ENCODE peak calls at places on chromosomes 3 and 15, in five cellular contexts. Y is esophagus squamous epithelium, E is HL-60, P is breast epithelium, T is ovary. H is an unnamed sample.

GRCh38 chr3:126621171-126621570 is 33.8 kb downstream of the TXNRD3 start:
- DNase-seq in Y (no peak), E (no peak), P (no peak), T (no peak), H (no peak)

GRCh38 chr3:181757694-181758306 is 46.1 kb downstream of the SOX2 start:
- DNase-seq in Y (no peak), E (no peak), P (no peak), T (no peak), H (no peak)

GRCh38 chr3:61805510-61806080 is 244.2 kb downstream of the PTPRG start:
- DNase-seq in Y (no peak), E (no peak), P (no peak), T (no peak), H (no peak)

GRCh38 chr15:98131924-98132323 is 171.4 kb downstream of the ARRDC4 start:
- DNase-seq in Y (no peak), E (no peak), P (no peak), T (no peak), H (no peak)

GRCh38 chr3:170049146-170050000 is 11.6 kb downstream of the GPR160 start:
- DNase-seq in Y (no peak), E (no peak), P (peak; percentile 64), T (no peak), H (no peak)

GRCh38 chr3:123143669-123144411 is 57.9 kb upstream of the SEC22A start:
- DNase-seq in Y (no peak), E (no peak), P (no peak), T (no peak), H (no peak)

GRCh38 chr3:69948246-69948862 is 51.2 kb upstream of the SAMMSON start:
- DNase-seq in Y (no peak), E (no peak), P (no peak), T (no peak), H (no peak)

GRCh38 chr15:99668533-99669182 is 64.6 kb downstream of the LYSMD4 start:
- DNase-seq in Y (no peak), E (no peak), P (no peak), T (no peak), H (no peak)

GRCh38 chr3:152149832-152150231 is 118.9 kb upstream of the MBNL1 start:
- DNase-seq in Y (no peak), E (no peak), P (no peak), T (no peak), H (no peak)

GRCh38 chr3:31305324-31305723 is 227.4 kb upstream of the STT3B start:
- DNase-seq in Y (no peak), E (no peak), P (no peak), T (no peak), H (no peak)

GRCh38 chr3:146334151-146334550 is 83.2 kb upstream of the PLSCR4 start:
- DNase-seq in Y (no peak), E (no peak), P (no peak), T (peak; percentile 55), H (no peak)

GRCh38 chr3:176739169-176739568 is 458.1 kb downstream of the TBL1XR1 start:
- DNase-seq in Y (no peak), E (no peak), P (no peak), T (no peak), H (no peak)

GRCh38 chr3:133644768-133645167 is 17.0 kb downstream of the TOPBP1 start:
- DNase-seq in Y (no peak), E (no peak), P (no peak), T (no peak), H (no peak)

GRCh38 chr15:45401665-45402161 is 23.4 kb upstream of the GATM start:
- DNase-seq in Y (no peak), E (no peak), P (no peak), T (no peak), H (no peak)

GRCh38 chr15:91894606-91895005 is 41.1 kb downstream of the SLCO3A1 start:
- DNase-seq in Y (no peak), E (no peak), P (no peak), T (no peak), H (no peak)

GRCh38 chr15:42137461-42138261 is 18.8 kb downstream of the PLA2G4F start:
- DNase-seq in Y (no peak), E (peak; percentile 51), P (no peak), T (no peak), H (no peak)

GRCh38 chr3:191239439-191240035 is 40.5 kb downstream of the OSTN start:
- DNase-seq in Y (no peak), E (no peak), P (no peak), T (no peak), H (no peak)

GRCh38 chr15:63048986-63049665 is 6.6 kb downstream of the TPM1 start:
- DNase-seq in Y (no peak), E (peak; percentile 27), P (no peak), T (no peak), H (peak; percentile 66)

GRCh38 chr3:134799393-134799792 is 4.3 kb downstream of the EPHB1 start:
- DNase-seq in Y (no peak), E (no peak), P (no peak), T (no peak), H (no peak)

GRCh38 chr3:179375091-179375999 is 27.8 kb downstream of the MFN1 start:
- DNase-seq in Y (no peak), E (no peak), P (no peak), T (no peak), H (no peak)

GRCh38 chr3:33388374-33389100 is 51.7 kb downstream of the UBP1 start:
- DNase-seq in Y (no peak), E (no peak), P (no peak), T (no peak), H (no peak)

GRCh38 chr3:194956697-194957396 is 271.2 kb downstream of the FAM43A start:
- DNase-seq in Y (no peak), E (no peak), P (no peak), T (no peak), H (no peak)

GRCh38 chr3:10911350-10912002 is 81.1 kb upstream of the SLC6A1 start:
- DNase-seq in Y (no peak), E (no peak), P (no peak), T (no peak), H (no peak)

GRCh38 chr3:170228093-170228766 is 6.0 kb downstream of the PRKCI start:
- DNase-seq in Y (no peak), E (no peak), P (no peak), T (no peak), H (no peak)

GRCh38 chr3:140898340-140899180 is 43.1 kb upstream of the SLC25A36 start:
- DNase-seq in Y (no peak), E (peak; percentile 52), P (no peak), T (no peak), H (no peak)

GRCh38 chr3:133824961-133825485 is 19.4 kb downstream of the SRPRB start:
- DNase-seq in Y (no peak), E (no peak), P (no peak), T (no peak), H (no peak)

GRCh38 chr3:185688808-185689207 is 102.7 kb downstream of the SENP2 start:
- DNase-seq in Y (no peak), E (no peak), P (no peak), T (no peak), H (no peak)

GRCh38 chr15:68561146-68561545 is 17.6 kb upstream of the CORO2B start:
- DNase-seq in Y (no peak), E (no peak), P (peak; percentile 24), T (no peak), H (no peak)

GRCh38 chr15:97115764-97116075 is 785.2 kb downstream of the NR2F2 start:
- DNase-seq in Y (no peak), E (no peak), P (no peak), T (no peak), H (no peak)

GRCh38 chr15:31347067-31347975 is 20.7 kb downstream of the KLF13 start:
- DNase-seq in Y (no peak), E (no peak), P (no peak), T (no peak), H (no peak)
- H3K4me3 ChIP-seq in Y (no peak overlapping the region), E (no peak overlapping the region), P (no peak overlapping the region), T (no peak overlapping the region), H (no peak overlapping the region)

GRCh38 chr3:12809001-12809400 is 12.5 kb downstream of the CAND2 start:
- DNase-seq in Y (no peak), E (no peak), P (no peak), T (no peak), H (no peak)

GRCh38 chr3:12809435-12809834 is 13.0 kb downstream of the CAND2 start:
- DNase-seq in Y (no peak), E (no peak), P (no peak), T (no peak), H (no peak)

GRCh38 chr3:12812812-12813211 is 16.3 kb downstream of the CAND2 start:
- DNase-seq in Y (no peak), E (no peak), P (no peak), T (no peak), H (no peak)

GRCh38 chr3:12810013-12810780 is 13.7 kb downstream of the CAND2 start:
- DNase-seq in Y (peak; percentile 68), E (peak; percentile 76), P (peak; percentile 91), T (peak; percentile 98), H (peak; percentile 95)

DNA sequence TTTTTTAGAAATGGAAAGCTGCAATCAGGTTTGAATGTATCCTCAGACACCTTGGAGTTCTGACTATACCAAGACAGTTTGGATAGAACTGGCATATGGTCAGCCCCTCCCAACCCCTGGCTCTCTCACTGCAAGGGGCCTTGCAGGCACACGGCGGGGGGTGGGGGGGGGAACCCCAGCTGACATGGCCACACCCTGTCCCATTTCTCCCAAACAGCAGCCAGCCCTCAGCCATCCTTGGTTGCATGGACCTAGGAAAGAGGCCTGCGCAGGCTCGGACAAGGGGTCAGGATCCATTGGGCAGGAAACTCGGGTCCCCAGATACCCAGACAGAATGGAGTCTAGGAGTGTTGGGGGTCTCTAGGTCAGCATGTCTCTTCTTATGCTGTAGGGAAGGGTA is 14.5 kb downstream of the CAND2 start:
- DNase-seq in Y (no peak), E (no peak), P (no peak), T (no peak), H (no peak)
- H3K27ac ChIP-seq in Y (peak overlapping the region; percentile 71), E (no peak overlapping the region), P (peak overlapping the region; percentile 83), T (peak overlapping the region; percentile 65), H (peak overlapping the region; percentile 77)

GRCh38 chr15:70210538-70210937 is 112.8 kb upstream of the TLE3 start:
- DNase-seq in Y (no peak), E (no peak), P (no peak), T (no peak), H (no peak)
- TF ChIP-seq CTCF in Y (no peak), E (no peak), P (no peak), T (no peak), H (no peak)

GRCh38 chr3:29513236-29513635 is 232.4 kb downstream of the RBMS3 start:
- DNase-seq in Y (no peak), E (no peak), P (no peak), T (no peak), H (no peak)

GRCh38 chr3:29514912-29515311 is 234.0 kb downstream of the RBMS3 start:
- DNase-seq in Y (no peak), E (no peak), P (no peak), T (no peak), H (no peak)

GRCh38 chr3:29511701-29512100 is 230.8 kb downstream of the RBMS3 start:
- DNase-seq in Y (no peak), E (no peak), P (no peak), T (no peak), H (no peak)

GRCh38 chr3:29514170-29514569 is 233.3 kb downstream of the RBMS3 start:
- DNase-seq in Y (no peak), E (no peak), P (no peak), T (no peak), H (no peak)

GRCh38 chr3:29512620-29513019 is 231.7 kb downstream of the RBMS3 start:
- DNase-seq in Y (no peak), E (no peak), P (no peak), T (no peak), H (no peak)
- H3K4me3 ChIP-seq in Y (no peak overlapping the region), E (no peak overlapping the region), P (no peak overlapping the region), T (no peak overlapping the region), H (no peak overlapping the region)

GRCh38 chr3:114743746-114744145 is 403.3 kb downstream of the ZBTB20 start:
- DNase-seq in Y (no peak), E (no peak), P (no peak), T (no peak), H (no peak)
- H3K27ac ChIP-seq in Y (no peak overlapping the region), E (no peak overlapping the region), P (no peak overlapping the region), T (no peak overlapping the region), H (no peak overlapping the region)